ENCODE peak calls at places on chromosomes 16 and 17, in five cellular contexts. D, H, B, O and W are unnamed samples.
A peak's percentile ranks its signal among the peaks of the same experiment; 100 is the strongest.

GRCh38 chr17:15171433-15172047 is 93.6 kb downstream of the PMP22 start:
- DNase-seq in B (no peak), O (peak; percentile 85), D (no peak), H (no peak), W (peak; percentile 50)

GRCh38 chr17:77459018-77459755 is 318.4 kb downstream of the SEC14L1 start:
- DNase-seq in O (no peak), B (no peak), D (no peak), H (no peak), W (no peak)

GRCh38 chr17:57915980-57916757 is 39.0 kb downstream of the CUEDC1 start:
- DNase-seq in O (no peak), D (no peak), H (no peak), B (no peak), W (no peak)

GRCh38 chr16:57299009-57299718 is 14.7 kb upstream of the PLLP start:
- DNase-seq in D (no peak), H (peak; percentile 62), B (peak; percentile 72), O (peak; percentile 89), W (peak; percentile 82)

GRCh38 chr17:82895087-82895486 is 55.3 kb upstream of the ZNF750 start:
- DNase-seq in O (no peak), B (no peak), D (no peak), H (no peak), W (no peak)

GRCh38 chr17:7218166-7218565 is 1.5 kb downstream of the DLG4 start:
- DNase-seq in H (no peak), D (no peak), O (no peak), B (no peak), W (no peak)

GRCh38 chr16:27427538-27427937 is 25.6 kb downstream of the IL21R start:
- DNase-seq in B (no peak), D (no peak), O (no peak), H (no peak), W (no peak)

GRCh38 chr17:27804113-27804512 is 3.8 kb upstream of the NOS2 start:
- DNase-seq in H (no peak), B (no peak), O (no peak), D (no peak), W (no peak)

GRCh38 chr16:12609937-12610699 is 193.6 kb downstream of the CPPED1 start:
- DNase-seq in O (no peak), D (no peak), B (no peak), H (no peak), W (no peak)

GRCh38 chr17:81002409-81003361 is 11.0 kb downstream of the CHMP6 start:
- DNase-seq in D (no peak), H (no peak), B (peak; percentile 71), O (no peak), W (no peak)

GRCh38 chr16:78503501-78504110 is 404.2 kb downstream of the WWOX start:
- DNase-seq in H (peak; percentile 17), O (peak; percentile 85), D (no peak), B (peak; percentile 89), W (peak; percentile 44)

GRCh38 chr16:31701734-31702133 is 171.9 kb upstream of the ZNF267 start:
- DNase-seq in O (no peak), B (no peak), D (no peak), H (no peak), W (no peak)
- TF ChIP-seq CTCF in O (no peak), B (no peak), D (no peak), H (no peak), W (no peak)

DNA sequence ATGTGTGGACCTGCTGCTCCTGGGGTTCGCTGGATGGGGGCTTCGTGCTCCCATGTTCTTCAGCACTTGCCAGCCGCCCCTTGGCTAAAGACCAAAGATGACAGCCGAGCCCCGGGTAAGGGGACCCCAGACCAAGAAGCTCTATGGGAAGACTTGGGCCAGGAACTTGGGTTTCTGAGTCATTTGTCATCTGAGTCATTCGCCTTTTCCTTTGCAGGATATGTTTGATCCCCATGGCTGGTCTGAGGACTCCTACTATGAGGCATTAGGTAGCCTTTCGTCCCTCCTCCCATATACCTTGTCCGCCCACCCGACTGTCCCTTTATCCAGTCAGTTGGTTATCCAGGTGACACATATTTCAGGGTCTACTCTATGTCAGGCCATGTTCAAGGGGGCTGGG is 17.7 kb upstream of the ITGB4 start:
- DNase-seq in H (no peak), D (no peak), B (no peak), O (no peak), W (no peak)
- H3K36me3 ChIP-seq in H (peaks cover 82% of the 10 kb centered on the region), D (peaks cover 68% of the 10 kb centered on the region), B (no peaks in the 10 kb centered on the region), O (peaks cover 6% of the 10 kb centered on the region), W (peaks cover 7% of the 10 kb centered on the region)

DNA sequence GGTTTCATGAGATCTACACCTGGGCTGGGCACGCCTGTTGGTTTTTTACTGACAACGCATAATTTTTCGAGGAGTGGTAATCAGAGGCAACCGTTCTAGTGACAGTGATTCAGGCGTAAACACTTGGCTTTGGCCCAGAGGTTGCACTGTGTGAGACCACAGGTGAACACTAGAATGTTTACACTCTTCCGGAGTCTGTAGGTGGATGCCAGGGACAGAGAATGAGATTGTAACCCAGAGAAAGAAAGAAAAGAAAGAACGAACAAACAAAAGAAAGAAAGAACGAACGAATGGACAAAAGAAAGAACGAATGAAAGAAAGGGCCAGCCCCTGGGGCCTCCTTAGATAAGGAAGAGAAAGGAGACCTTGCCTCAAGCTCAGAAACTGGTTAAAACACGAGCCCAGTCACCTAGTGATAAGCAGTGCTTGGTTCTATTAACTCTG is 113.2 kb downstream of the PRKCB start:
- DNase-seq in O (no peak), B (no peak), D (peak; percentile 82), H (no peak), W (no peak)
- H3K4me3 ChIP-seq in O (no peak overlapping the region), B (no peak overlapping the region), D (peak overlapping the region; percentile 20), H (no peak overlapping the region), W (no peak overlapping the region)

GRCh38 chr17:39174907-39175694 is 9.1 kb upstream of the ARL5C start:
- DNase-seq in D (peak; percentile 87), B (peak; percentile 84), O (peak; percentile 85), H (no peak), W (peak; percentile 66)
- TF ChIP-seq CTCF in D (peak; percentile 85), B (peak; percentile 84), O (peak; percentile 74), H (peak; percentile 86), W (peak; percentile 70)

GRCh38 chr17:29107084-29107483 is 64.1 kb downstream of the PIPOX start:
- DNase-seq in H (no peak), B (no peak), O (no peak), D (no peak), W (no peak)

GRCh38 chr17:29110372-29110757 is 67.4 kb downstream of the PIPOX start:
- DNase-seq in D (no peak), B (no peak), O (no peak), H (no peak), W (no peak)

GRCh38 chr17:29108806-29109476 is 66.0 kb downstream of the PIPOX start:
- DNase-seq in B (no peak), D (no peak), H (no peak), O (no peak), W (no peak)

GRCh38 chr17:29109477-29110371 is 66.8 kb downstream of the PIPOX start:
- DNase-seq in B (no peak), H (no peak), O (no peak), D (no peak), W (no peak)

GRCh38 chr17:29107933-29108805 is 65.2 kb downstream of the PIPOX start:
- DNase-seq in O (peak; percentile 76), D (no peak), H (no peak), B (no peak), W (peak; percentile 35)
- H3K36me3 ChIP-seq in O (no peaks in the 10 kb centered on the region), D (peaks cover 37% of the 10 kb centered on the region), H (peaks cover 62% of the 10 kb centered on the region), B (no peaks in the 10 kb centered on the region), W (peaks cover 6% of the 10 kb centered on the region)

DNA sequence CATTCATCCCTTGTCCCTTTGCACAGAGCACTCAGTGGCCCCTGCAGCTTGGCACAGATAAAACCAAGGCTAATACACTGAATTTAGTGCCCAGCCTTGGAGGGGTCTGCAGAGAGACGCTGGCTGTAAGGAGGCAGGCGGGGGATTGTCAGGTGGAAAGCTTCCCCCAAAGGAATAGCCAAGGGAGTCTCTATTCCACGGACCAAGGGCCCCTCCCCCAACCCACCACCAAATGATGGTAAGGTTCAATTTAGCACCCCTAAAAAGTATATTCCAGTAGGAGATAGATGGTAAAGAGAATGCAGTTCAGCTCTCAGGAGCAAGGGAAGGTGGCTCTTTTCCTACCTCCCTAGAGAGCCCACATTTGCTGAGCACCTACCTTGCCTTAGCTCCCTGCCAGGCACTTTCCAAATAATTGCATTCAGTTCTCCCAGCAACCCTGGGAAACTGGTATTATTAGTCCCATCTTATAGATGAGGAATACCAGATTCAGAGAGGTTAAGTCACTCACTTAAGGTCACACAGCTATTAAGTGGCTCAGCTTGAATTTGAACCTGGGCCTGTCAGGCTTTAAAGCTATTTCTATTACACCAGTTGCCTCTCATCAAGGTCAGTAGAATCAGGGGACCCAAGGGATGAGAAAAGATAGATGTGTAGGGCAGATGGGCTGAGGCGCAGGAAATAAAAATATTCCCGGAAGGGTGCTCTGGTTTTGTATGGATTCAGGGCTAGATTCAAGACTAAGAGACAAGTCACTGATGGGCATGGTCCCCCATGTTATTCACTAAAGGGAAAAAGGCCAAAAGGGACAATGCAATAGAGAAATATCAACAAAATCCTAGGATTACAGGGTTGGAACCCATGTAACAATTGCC is 20.0 kb upstream of the ZFHX3 start:
- DNase-seq in O (no peak), D (no peak), B (no peak), H (no peak), W (no peak)
- H3K4me3 ChIP-seq in O (no peak overlapping the region), D (no peak overlapping the region), B (no peak overlapping the region), H (peak overlapping the region; percentile 89), W (no peak overlapping the region)

GRCh38 chr17:5661486-5662125 is 77.3 kb upstream of the NLRP1 start:
- DNase-seq in H (no peak), B (no peak), O (no peak), D (no peak), W (no peak)
- TF ChIP-seq CTCF in H (no peak), B (no peak), O (no peak), D (no peak), W (no peak)

DNA sequence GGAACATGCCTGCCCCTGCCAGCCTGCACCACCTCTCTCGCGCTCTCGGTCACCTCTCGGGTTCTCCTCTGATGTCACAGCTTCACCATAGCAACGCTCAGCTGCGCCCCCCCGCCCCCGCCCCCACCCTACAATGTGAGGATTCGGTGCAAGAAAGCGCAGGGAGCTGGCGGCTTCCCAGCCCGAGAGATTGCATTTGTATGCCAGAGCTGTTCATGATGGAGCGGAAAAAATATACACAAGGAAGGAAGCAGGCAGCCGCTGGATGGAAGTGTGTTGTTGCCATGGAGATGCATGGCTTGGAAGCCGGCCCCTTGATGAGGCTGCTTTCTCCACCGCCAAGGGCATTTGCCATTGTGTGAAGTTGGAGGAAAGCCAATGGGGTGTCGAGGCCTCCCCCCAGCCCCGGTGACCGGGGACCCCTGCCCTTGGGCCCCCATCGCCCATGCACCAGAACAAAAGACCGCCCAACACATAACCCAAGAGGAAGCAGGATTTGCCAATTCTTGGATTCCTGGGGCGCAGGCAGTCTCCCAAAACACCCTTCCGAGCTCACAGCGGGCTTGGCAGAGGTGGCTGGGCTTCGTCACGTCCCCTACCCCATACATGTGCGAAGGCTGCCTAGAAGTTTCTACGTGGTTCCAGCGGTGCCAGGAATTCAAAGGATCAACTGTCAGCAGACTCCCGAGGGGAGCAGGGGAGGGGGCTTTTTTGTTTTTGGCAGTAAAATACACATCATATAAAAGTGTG is 81.0 kb upstream of the PLCG2 start:
- DNase-seq in O (peak; percentile 38), B (peak; percentile 69), H (no peak), D (no peak), W (no peak)
- H3K36me3 ChIP-seq in O (no peaks in the 10 kb centered on the region), B (no peaks in the 10 kb centered on the region), H (peaks cover 4% of the 10 kb centered on the region), D (peaks cover 14% of the 10 kb centered on the region), W (peaks cover 4% of the 10 kb centered on the region)

GRCh38 chr17:76239538-76240274 is 587 bp downstream of the RNF157 start:
- DNase-seq in B (no peak), D (peak; percentile 52), O (no peak), H (no peak), W (peak; percentile 37)
- H3K4me3 ChIP-seq in B (peak overlapping the region; percentile 2), D (peak overlapping the region; percentile 58), O (peak overlapping the region; percentile 42), H (peak overlapping the region; percentile 63), W (peak overlapping the region; percentile 53)